ENCODE peak calls at places on chromosome 6, in ten cellular contexts. P, N, M, U, H, W, A, V, L and Z are unnamed samples.

GRCh38 chr6:133854633-133855598 is 34.0 kb upstream of the TCF21 start:
- DNase-seq in P (peak; percentile 62), N (no peak), M (no peak), U (no peak), H (peak; percentile 20), W (peak; percentile 55), A (no peak), V (no peak), L (no peak), Z (no peak)

GRCh38 chr6:2430617-2431016 is 185.2 kb upstream of the GMDS start:
- DNase-seq in P (no peak), N (no peak), M (no peak), U (no peak), H (no peak), W (no peak), A (no peak), V (no peak), L (no peak), Z (no peak)

GRCh38 chr6:112289039-112289566 is 34.7 kb upstream of the LAMA4 start:
- DNase-seq in P (no peak), N (no peak), M (no peak), U (no peak), H (peak; percentile 82), W (no peak), A (peak; percentile 93), V (no peak), L (peak; percentile 83), Z (no peak)

GRCh38 chr6:139977887-139978332 is 603.5 kb upstream of the CITED2 start:
- DNase-seq in P (no peak), N (no peak), M (no peak), U (peak; percentile 97), H (no peak), W (no peak), A (no peak), V (no peak), L (no peak), Z (no peak)

GRCh38 chr6:43708857-43709653 is 21.5 kb upstream of the MRPS18A start:
- DNase-seq in P (no peak), N (no peak), M (peak; percentile 23), U (peak; percentile 96), H (no peak), W (no peak), A (peak; percentile 78), V (no peak), L (no peak), Z (no peak)

GRCh38 chr6:45920819-45921511 is 94.7 kb downstream of the CLIC5 start:
- DNase-seq in P (no peak), N (no peak), M (peak; percentile 39), U (no peak), H (no peak), W (no peak), A (no peak), V (no peak), L (no peak), Z (no peak)

GRCh38 chr6:50185006-50185405 is 135.3 kb upstream of the DEFB112 start:
- DNase-seq in P (no peak), N (peak; percentile 12), M (no peak), U (no peak), H (no peak), W (no peak), A (no peak), V (no peak), L (no peak), Z (no peak)

GRCh38 chr6:98831057-98832031 is 3.0 kb upstream of the POU3F2 start:
- DNase-seq in P (no peak), N (peak; percentile 81), M (no peak), U (no peak), H (no peak), W (peak; percentile 25), A (no peak), V (no peak), L (no peak), Z (peak; percentile 53)

GRCh38 chr6:83108378-83108777 is 40.9 kb downstream of the DOP1A start:
- DNase-seq in P (no peak), N (no peak), M (no peak), U (no peak), H (no peak), W (no peak), A (no peak), V (no peak), L (no peak), Z (no peak)

GRCh38 chr6:169345198-169345597 is 91.6 kb upstream of the THBS2 start:
- DNase-seq in P (no peak), N (peak; percentile 46), M (no peak), U (peak; percentile 46), H (no peak), W (peak; percentile 25), A (no peak), V (no peak), L (no peak), Z (peak; percentile 8)

GRCh38 chr6:129793447-129793846 is 67.7 kb downstream of the TMEM244 start:
- DNase-seq in P (no peak), N (no peak), M (no peak), U (no peak), H (no peak), W (no peak), A (no peak), V (no peak), L (no peak), Z (no peak)

GRCh38 chr6:14444296-14444993 is 326.9 kb downstream of the CD83 start:
- DNase-seq in P (no peak), N (no peak), M (no peak), U (no peak), H (no peak), W (no peak), A (no peak), V (no peak), L (no peak), Z (no peak)